ENCODE peak calls at places on chromosomes 2 and 18, in six cellular contexts. One of them, this sample, is unnamed.

GRCh38 chr2:43370146-43370545 is 143.7 kb upstream of the ZFP36L2 start:
- DNase-seq in NCI-H1930: no peak
- DNase-seq in T-helper 9 cell: no peak
- DNase-seq in NCI-H1694: no peak
- DNase-seq in left lung: no peak
- DNase-seq in GM18507: no peak
- DNase-seq in this sample: no peak

GRCh38 chr2:217685255-217685605 is 317.6 kb downstream of the TNS1 start:
- DNase-seq in NCI-H1694: no peak
- DNase-seq in left lung: peak
- DNase-seq in GM18507: no peak
- DNase-seq in NCI-H1930: peak
- DNase-seq in T-helper 9 cell: no peak
- DNase-seq in this sample: no peak

GRCh38 chr18:6521804-6522418 is 107.2 kb upstream of the L3MBTL4 start:
- DNase-seq in left lung: no peak
- DNase-seq in NCI-H1694: peak
- DNase-seq in T-helper 9 cell: no peak
- DNase-seq in GM18507: peak
- DNase-seq in NCI-H1930: no peak
- DNase-seq in this sample: no peak

GRCh38 chr18:33665630-33666029 is 87.6 kb downstream of the ASXL3 start:
- DNase-seq in left lung: no peak
- DNase-seq in GM18507: no peak
- DNase-seq in T-helper 9 cell: no peak
- DNase-seq in NCI-H1694: no peak
- DNase-seq in NCI-H1930: no peak
- DNase-seq in this sample: no peak

GRCh38 chr18:65018184-65018583 is 732.6 kb upstream of the CDH7 start:
- DNase-seq in T-helper 9 cell: no peak
- DNase-seq in GM18507: no peak
- DNase-seq in left lung: no peak
- DNase-seq in NCI-H1694: no peak
- DNase-seq in NCI-H1930: no peak
- DNase-seq in this sample: no peak

GRCh38 chr18:44098551-44099098 is 582.1 kb upstream of the SETBP1 start:
- DNase-seq in left lung: no peak
- DNase-seq in NCI-H1930: no peak
- DNase-seq in T-helper 9 cell: no peak
- DNase-seq in GM18507: no peak
- DNase-seq in NCI-H1694: no peak
- DNase-seq in this sample: no peak

GRCh38 chr2:217691920-217692666 is 310.7 kb downstream of the TNS1 start:
- DNase-seq in NCI-H1694: no peak
- DNase-seq in T-helper 9 cell: no peak
- DNase-seq in left lung: no peak
- DNase-seq in GM18507: no peak
- DNase-seq in NCI-H1930: no peak
- DNase-seq in this sample: no peak

GRCh38 chr2:55620123-55620779 is 2.8 kb upstream of the PPP4R3B start:
- DNase-seq in NCI-H1930: no peak
- DNase-seq in GM18507: no peak
- DNase-seq in left lung: no peak
- DNase-seq in T-helper 9 cell: no peak
- DNase-seq in NCI-H1694: peak
- DNase-seq in this sample: no peak

GRCh38 chr18:6876646-6877045 is 147.1 kb downstream of the ARHGAP28 start:
- DNase-seq in NCI-H1694: no peak
- DNase-seq in NCI-H1930: no peak
- DNase-seq in GM18507: no peak
- DNase-seq in left lung: no peak
- DNase-seq in T-helper 9 cell: no peak
- DNase-seq in this sample: no peak

GRCh38 chr18:59699750-59700534 is 2.7 kb upstream of the CCBE1 start:
- DNase-seq in T-helper 9 cell: no peak
- DNase-seq in left lung: no peak
- DNase-seq in NCI-H1930: no peak
- DNase-seq in NCI-H1694: no peak
- DNase-seq in GM18507: no peak
- DNase-seq in this sample: no peak

GRCh38 chr18:48623468-48624220 is 84.8 kb downstream of the CTIF start:
- DNase-seq in GM18507: no peak
- DNase-seq in T-helper 9 cell: no peak
- DNase-seq in NCI-H1930: no peak
- DNase-seq in left lung: no peak
- DNase-seq in NCI-H1694: no peak
- DNase-seq in this sample: no peak

GRCh38 chr2:98769784-98770183 is 38.9 kb upstream of the MGAT4A start:
- DNase-seq in GM18507: no peak
- DNase-seq in NCI-H1694: no peak
- DNase-seq in NCI-H1930: no peak
- DNase-seq in T-helper 9 cell: peak
- DNase-seq in left lung: no peak
- DNase-seq in this sample: peak

GRCh38 chr2:238999290-238999741 is 151.4 kb downstream of the TWIST2 start:
- DNase-seq in left lung: no peak
- DNase-seq in NCI-H1930: no peak
- DNase-seq in NCI-H1694: no peak
- DNase-seq in GM18507: no peak
- DNase-seq in T-helper 9 cell: no peak
- DNase-seq in this sample: no peak

GRCh38 chr2:22883054-22883453 is 501.9 kb upstream of the KLHL29 start:
- DNase-seq in NCI-H1694: no peak
- DNase-seq in T-helper 9 cell: no peak
- DNase-seq in GM18507: no peak
- DNase-seq in left lung: no peak
- DNase-seq in NCI-H1930: no peak
- DNase-seq in this sample: no peak

GRCh38 chr2:136253288-136254004 is 135.5 kb upstream of the CXCR4 start:
- DNase-seq in NCI-H1694: no peak
- DNase-seq in left lung: peak
- DNase-seq in T-helper 9 cell: no peak
- DNase-seq in GM18507: no peak
- DNase-seq in NCI-H1930: no peak
- DNase-seq in this sample: no peak

GRCh38 chr2:25301453-25302352 is 40.0 kb downstream of the DNMT3A start:
- DNase-seq in GM18507: peak
- DNase-seq in left lung: no peak
- DNase-seq in NCI-H1930: no peak
- DNase-seq in T-helper 9 cell: peak
- DNase-seq in NCI-H1694: no peak
- DNase-seq in this sample: no peak

GRCh38 chr2:71849603-71850305 is 297.9 kb downstream of the CYP26B1 start:
- DNase-seq in left lung: no peak
- DNase-seq in T-helper 9 cell: no peak
- DNase-seq in GM18507: no peak
- DNase-seq in NCI-H1694: no peak
- DNase-seq in NCI-H1930: no peak
- DNase-seq in this sample: no peak

GRCh38 chr2:69384618-69385081 is 2.4 kb downstream of the GFPT1 start:
- DNase-seq in NCI-H1930: no peak
- DNase-seq in left lung: no peak
- DNase-seq in GM18507: no peak
- DNase-seq in NCI-H1694: no peak
- DNase-seq in T-helper 9 cell: no peak
- DNase-seq in this sample: no peak

GRCh38 chr2:88711897-88712296 is 20.4 kb downstream of the RPIA start:
- DNase-seq in left lung: no peak
- DNase-seq in GM18507: no peak
- DNase-seq in NCI-H1694: no peak
- DNase-seq in T-helper 9 cell: no peak
- DNase-seq in NCI-H1930: no peak
- DNase-seq in this sample: no peak

GRCh38 chr2:145029885-145030284 is 510.0 kb upstream of the ZEB2 start:
- DNase-seq in left lung: no peak
- DNase-seq in GM18507: no peak
- DNase-seq in T-helper 9 cell: no peak
- DNase-seq in NCI-H1694: no peak
- DNase-seq in NCI-H1930: no peak
- DNase-seq in this sample: no peak